ENCODE peak calls at places on chromosomes 16 and 17, in four cellular contexts. G is neural progenitor cell, H is IMR-90, D is pancreas. S is an unnamed sample.

GRCh38 chr16:28082624-28083023 is 19.1 kb upstream of the GSG1L start:
- DNase-seq in G (peak; percentile 78), H (no peak), D (no peak), S (no peak)

GRCh38 chr16:62018301-62019060 is 17.8 kb downstream of the CDH8 start:
- DNase-seq in D (no peak), H (no peak), G (no peak), S (no peak)

GRCh38 chr17:79258042-79258441 is 183.4 kb downstream of the ENGASE start:
- DNase-seq in G (no peak), H (no peak), D (no peak), S (no peak)

GRCh38 chr16:52535076-52535475 is 11.9 kb downstream of the TOX3 start:
- DNase-seq in G (no peak), D (no peak), H (no peak), S (no peak)

GRCh38 chr17:19646788-19647696 is 1.5 kb upstream of the ALDH3A2 start:
- DNase-seq in G (peak; percentile 21), D (peak; percentile 51), H (no peak), S (no peak)

GRCh38 chr16:11232852-11233726 is 22.9 kb downstream of the SOCS1 start:
- DNase-seq in D (no peak), H (no peak), G (no peak), S (peak; percentile 81)

GRCh38 chr17:75814021-75814395 is 29.4 kb downstream of the UNK start:
- DNase-seq in D (no peak), H (no peak), G (no peak), S (no peak)

GRCh38 chr16:3576211-3576610 is 992 bp downstream of the NLRC3 start:
- DNase-seq in D (no peak), H (no peak), G (no peak), S (no peak)

GRCh38 chr17:73663614-73664013 is 19.4 kb upstream of the SDK2 start:
- DNase-seq in D (no peak), H (no peak), G (peak; percentile 8), S (no peak)

GRCh38 chr16:1093284-1094123 is 2.5 kb downstream of the C1QTNF8 start:
- DNase-seq in D (no peak), G (peak; percentile 51), H (no peak), S (no peak)

GRCh38 chr17:676965-677364 is 37.7 kb downstream of the VPS53 start:
- DNase-seq in G (no peak), D (no peak), H (no peak), S (no peak)

GRCh38 chr16:1830213-1830612 is 3.2 kb downstream of the FAHD1 start:
- DNase-seq in G (no peak), D (no peak), H (no peak), S (no peak)

GRCh38 chr17:15475620-15476354 is 8.4 kb upstream of the CDRT4 start:
- DNase-seq in G (no peak), H (peak; percentile 62), D (no peak), S (no peak)

GRCh38 chr17:62892870-62893338 is 73.1 kb upstream of the TANC2 start:
- DNase-seq in H (peak; percentile 93), D (no peak), G (no peak), S (no peak)

GRCh38 chr16:74748042-74748709 is 26.4 kb downstream of the FA2H start:
- DNase-seq in H (no peak), D (no peak), G (no peak), S (no peak)

GRCh38 chr17:65055708-65056638 is 567 bp downstream of the GNA13 start:
- DNase-seq in H (peak; percentile 22), D (peak; percentile 57), G (peak; percentile 43), S (peak; percentile 53)

GRCh38 chr17:74433421-74434121 is 1.7 kb downstream of the GPRC5C start:
- DNase-seq in G (peak; percentile 51), D (no peak), H (no peak), S (no peak)

GRCh38 chr16:67268136-67268579 is 11.2 kb upstream of the PLEKHG4 start:
- DNase-seq in D (no peak), G (no peak), H (peak; percentile 93), S (no peak)

GRCh38 chr16:79081292-79082066 is 519.1 kb downstream of the MAF start:
- DNase-seq in H (no peak), G (no peak), D (no peak), S (no peak)

GRCh38 chr16:4894276-4895150 is 42.4 kb downstream of the PPL start:
- DNase-seq in G (no peak), H (no peak), D (no peak), S (no peak)

GRCh38 chr16:85221081-85221809 is 109.0 kb upstream of the CIBAR2 start:
- DNase-seq in H (no peak), D (no peak), G (no peak), S (no peak)

GRCh38 chr17:57914274-57915147 is 40.7 kb downstream of the CUEDC1 start:
- DNase-seq in G (no peak), H (no peak), D (no peak), S (no peak)

GRCh38 chr17:38609280-38610031 is 3.7 kb upstream of the SRCIN1 start:
- DNase-seq in D (no peak), G (peak; percentile 71), H (no peak), S (no peak)

GRCh38 chr17:31269597-31269996 is 27.4 kb downstream of the OMG start:
- DNase-seq in H (peak; percentile 97), D (no peak), G (peak; percentile 28), S (no peak)

GRCh38 chr17:2954898-2955445 is 108.4 kb downstream of the OR1D5 start:
- DNase-seq in G (no peak), D (no peak), H (peak; percentile 97), S (no peak)

GRCh38 chr17:5592382-5592781 is 8.1 kb upstream of the NLRP1 start:
- DNase-seq in D (no peak), H (peak; percentile 44), G (peak; percentile 69), S (peak; percentile 59)

GRCh38 chr17:63189930-63190329 is 223.9 kb downstream of the TANC2 start:
- DNase-seq in H (no peak), D (no peak), G (no peak), S (no peak)

GRCh38 chr16:29767062-29767461 is 11.0 kb upstream of the ZG16 start:
- DNase-seq in D (no peak), G (no peak), H (no peak), S (no peak)

GRCh38 chr17:63433746-63434591 is 12.1 kb downstream of the CYB561 start:
- DNase-seq in H (peak; percentile 92), D (peak; percentile 70), G (no peak), S (no peak)

GRCh38 chr16:85810097-85810741 is 10.7 kb downstream of the COX4I1 start:
- DNase-seq in H (no peak), D (peak; percentile 66), G (no peak), S (no peak)

GRCh38 chr17:56815711-56816110 is 18.0 kb downstream of the C17orf67 start:
- DNase-seq in D (no peak), G (no peak), H (peak; percentile 90), S (no peak)

GRCh38 chr17:17146791-17147406 is 59.2 kb downstream of the PLD6 start:
- DNase-seq in G (peak; percentile 46), D (no peak), H (no peak), S (no peak)

GRCh38 chr16:21526923-21527807 is 72.2 kb upstream of the METTL9 start:
- DNase-seq in G (peak; percentile 24), H (no peak), D (no peak), S (no peak)

DNA sequence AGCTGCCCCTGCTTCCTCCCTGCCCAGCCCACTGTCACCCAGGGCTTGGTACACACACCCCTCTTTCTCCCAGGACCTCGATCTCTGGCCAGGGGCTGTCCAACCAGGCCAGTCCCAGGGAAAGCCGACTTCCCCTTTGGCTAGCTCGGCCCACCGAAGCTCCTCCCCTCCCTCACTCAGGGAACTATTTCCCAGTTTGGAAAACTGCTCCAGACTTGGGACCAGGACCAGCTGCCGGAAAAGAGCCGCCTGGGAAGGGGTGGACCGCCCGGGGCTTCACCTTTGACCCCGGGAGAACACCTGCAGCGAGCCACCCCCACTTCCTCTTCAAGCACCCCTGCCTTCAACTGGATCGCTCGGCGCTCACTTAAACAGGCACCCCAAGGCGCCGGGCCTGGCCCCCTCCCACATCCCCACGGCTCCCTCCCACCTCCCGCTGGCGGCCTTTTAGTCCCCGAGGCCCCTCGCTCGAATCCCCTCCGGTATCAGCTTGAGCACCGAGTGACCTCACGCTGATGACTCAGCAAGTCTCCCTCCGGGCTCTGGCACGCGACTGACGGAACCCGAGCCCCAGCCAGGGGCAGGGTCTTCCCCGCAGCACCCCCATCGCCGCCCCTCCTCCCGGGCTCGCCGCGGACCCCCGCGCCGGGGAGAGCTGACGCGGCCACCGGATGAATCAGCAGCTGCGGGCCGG is 937 bp downstream of the MAFG start:
- DNase-seq in D (peak; percentile 86), G (peak; percentile 85), H (peak; percentile 79), S (peak; percentile 81)
- TF ChIP-seq CTCF in D (no peak), G (no peak), H (no peak), S (no peak)

GRCh38 chr17:7559307-7560171 is 989 bp downstream of the TNFSF13 start:
- DNase-seq in D (peak; percentile 55), H (no peak), G (no peak), S (no peak)

GRCh38 chr17:7561028-7561575 is 617 bp upstream of the SENP3 start:
- DNase-seq in G (peak; percentile 95), D (peak; percentile 95), H (peak; percentile 76), S (peak; percentile 91)

GRCh38 chr17:7561589-7562207 is at the start of gene SENP3:
- DNase-seq in D (peak; percentile 89), H (peak; percentile 88), G (peak; percentile 97), S (peak; percentile 99)

GRCh38 chr17:7558544-7559306 is at the start of gene TNFSF13:
- DNase-seq in G (no peak), H (no peak), D (peak; percentile 60), S (no peak)

GRCh38 chr17:7560172-7561027 is 1.3 kb upstream of the SENP3 start:
- DNase-seq in G (peak; percentile 90), D (peak; percentile 84), H (peak; percentile 49), S (no peak)
- TF ChIP-seq CTCF in G (peak; percentile 71), D (peak; percentile 56), H (peak; percentile 55), S (peak; percentile 63)

GRCh38 chr16:73390936-73391335 is 343.0 kb upstream of the ZFHX3 start:
- DNase-seq in D (no peak), G (no peak), H (peak; percentile 31), S (no peak)
- TF ChIP-seq CTCF in D (no peak), G (no peak), H (no peak), S (no peak)

DNA sequence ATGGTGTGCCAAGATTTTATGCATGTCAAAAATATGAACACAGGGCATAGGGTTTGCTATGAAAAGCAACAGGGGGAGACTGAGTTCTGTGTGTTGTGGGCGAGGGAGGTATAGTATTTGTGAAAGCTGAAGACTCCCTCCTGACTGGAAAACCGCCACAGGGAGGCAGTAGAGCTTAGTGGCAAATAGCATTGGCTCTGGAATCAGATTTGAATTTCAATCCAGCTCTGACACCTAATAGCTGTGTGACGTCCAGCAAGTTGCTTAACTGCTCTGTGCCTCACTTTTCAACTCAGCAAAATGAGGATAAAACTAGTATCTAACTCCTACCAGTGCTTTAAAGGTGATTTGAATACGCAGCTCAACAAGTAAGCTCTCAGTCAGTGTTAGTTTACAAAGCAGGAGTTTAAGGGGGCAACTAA is 22.0 kb downstream of the KPNA2 start:
- DNase-seq in H (peak; percentile 56), G (no peak), D (no peak), S (no peak)
- TF ChIP-seq CTCF in H (peak; percentile 57), G (peak; percentile 48), D (no peak), S (peak; percentile 22)

GRCh38 chr17:78137392-78138203 is 7.0 kb downstream of the TMC8 start:
- DNase-seq in G (no peak), H (no peak), D (peak; percentile 22), S (no peak)
- TF ChIP-seq CTCF in G (peak; percentile 49), H (peak; percentile 13), D (no peak), S (peak; percentile 47)

S was measured in GM13976.